ENCODE peak calls at places on chromosome 20, in eight cellular contexts. G is GM06990; L is NCI-H1694 treated with DMSO at 0.1 percent for 48 hours; B is EL; Z is stimulated activated CD4-positive, alpha-beta T cell treated with anti-CD3 and anti-CD28 coated beads, Interleukin-2, amount 100 ng/mL, for 48 hours; S is pons; J is Ammon's horn; M is CD8-positive, alpha-beta T cell. F is an unnamed sample.
A peak's percentile ranks its signal among the peaks of the same experiment; 100 is the strongest.

GRCh38 chr20:39795401-39796272 is 833.5 kb downstream of the DHX35 start:
- DNase-seq in J (no peak), Z (no peak), M (no peak), B (peak; percentile 20), S (no peak), L (no peak), G (no peak), F (peak; percentile 81)

GRCh38 chr20:4836935-4837334 is 115.2 kb downstream of the PRND start:
- DNase-seq in L (no peak), S (no peak), Z (no peak), J (no peak), B (no peak), G (no peak), M (no peak), F (no peak)

GRCh38 chr20:31758521-31758920 is 19.4 kb downstream of the TPX2 start:
- DNase-seq in J (no peak), B (no peak), G (no peak), M (no peak), Z (no peak), L (no peak), S (no peak), F (no peak)

GRCh38 chr20:4234128-4234527 is 218.8 kb upstream of the RNF24 start:
- DNase-seq in B (peak; percentile 69), L (no peak), M (no peak), J (no peak), S (peak; percentile 7), Z (no peak), G (no peak), F (peak; percentile 79)

GRCh38 chr20:41407617-41408016 is 41.0 kb upstream of the EMILIN3 start:
- DNase-seq in M (no peak), L (no peak), S (no peak), B (no peak), Z (no peak), G (no peak), J (no peak), F (no peak)

GRCh38 chr20:51084598-51084997 is 61.7 kb upstream of the KCNG1 start:
- DNase-seq in L (no peak), G (no peak), M (no peak), S (no peak), B (no peak), Z (no peak), J (no peak), F (no peak)

GRCh38 chr20:19253316-19253715 is 40.9 kb downstream of the SLC24A3 start:
- DNase-seq in B (peak; percentile 39), L (no peak), G (no peak), Z (no peak), S (no peak), J (no peak), M (no peak), F (no peak)

GRCh38 chr20:7571521-7572065 is 368.7 kb downstream of the HAO1 start:
- DNase-seq in B (no peak), Z (no peak), G (no peak), S (no peak), M (no peak), J (no peak), L (no peak), F (no peak)

GRCh38 chr20:25470045-25470444 is 62.6 kb downstream of the GINS1 start:
- DNase-seq in G (peak; percentile 28), Z (peak; percentile 27), M (peak; percentile 15), J (no peak), L (no peak), B (peak; percentile 13), S (no peak), F (peak; percentile 72)

GRCh38 chr20:53999077-53999476 is 71.3 kb downstream of the BCAS1 start:
- DNase-seq in M (no peak), J (no peak), B (no peak), S (no peak), L (no peak), Z (no peak), G (no peak), F (no peak)

GRCh38 chr20:34771680-34772081 is 53.8 kb downstream of the NCOA6 start:
- DNase-seq in L (no peak), S (no peak), B (peak; percentile 8), Z (no peak), G (no peak), M (no peak), J (no peak), F (no peak)

GRCh38 chr20:12638633-12639360 is 370.0 kb upstream of the SPTLC3 start:
- DNase-seq in J (no peak), L (no peak), S (no peak), Z (no peak), M (no peak), B (no peak), G (no peak), F (no peak)

GRCh38 chr20:8322654-8323053 is 190.6 kb downstream of the PLCB1 start:
- DNase-seq in G (no peak), M (no peak), J (no peak), L (no peak), Z (no peak), S (no peak), B (no peak), F (no peak)

GRCh38 chr20:64090165-64090564 is 6.0 kb upstream of the LKAAEAR1 start:
- DNase-seq in J (no peak), G (no peak), L (no peak), Z (no peak), B (no peak), S (no peak), M (no peak), F (no peak)

GRCh38 chr20:63955846-63956663 is at the start of gene UCKL1:
- DNase-seq in G (peak; percentile 93), J (peak; percentile 90), M (peak; percentile 88), Z (peak; percentile 82), S (peak; percentile 83), L (peak; percentile 67), B (peak; percentile 86), F (peak; percentile 91)

GRCh38 chr20:47019106-47019824 is 124.6 kb downstream of the EYA2 start:
- DNase-seq in J (no peak), B (no peak), L (no peak), Z (no peak), M (no peak), S (peak; percentile 25), G (no peak), F (no peak)

GRCh38 chr20:35311409-35311808 is 19.2 kb upstream of the FAM83C start:
- DNase-seq in S (no peak), J (no peak), L (no peak), B (peak; percentile 67), M (no peak), G (no peak), Z (peak; percentile 64), F (peak; percentile 87)

GRCh38 chr20:13341737-13342393 is 120.8 kb downstream of the ISM1 start:
- DNase-seq in B (no peak), S (no peak), Z (no peak), M (no peak), L (no peak), G (no peak), J (no peak), F (no peak)

GRCh38 chr20:38141154-38141888 is 23.7 kb downstream of the TGM2 start:
- DNase-seq in G (no peak), Z (no peak), M (no peak), L (no peak), J (no peak), S (no peak), B (no peak), F (no peak)

GRCh38 chr20:52312131-52312729 is 120.7 kb upstream of the ZFP64 start:
- DNase-seq in B (peak; percentile 45), Z (peak; percentile 48), G (no peak), S (peak; percentile 66), L (peak; percentile 66), J (peak; percentile 73), M (peak; percentile 55), F (peak; percentile 71)

GRCh38 chr20:47493175-47493953 is 8.3 kb upstream of the NCOA3 start:
- DNase-seq in S (peak; percentile 20), G (no peak), Z (peak; percentile 55), L (peak; percentile 77), M (peak; percentile 52), B (peak; percentile 74), J (peak; percentile 40), F (peak; percentile 86)

F was measured in epithelial cell of esophagus.